ENCODE peak calls at places on chromosomes 4 and X, in eight cellular contexts. Q, B, J, M, R, A, S and D are unnamed samples.
A peak's percentile ranks its signal among the peaks of the same experiment; 100 is the strongest.

GRCh38 chrX:48558270-48558669 is 16.0 kb upstream of the RBM3 start:
- DNase-seq in Q (peak; percentile 70), B (peak; percentile 62), J (peak; percentile 73), M (no peak), R (no peak), A (no peak), S (no peak), D (no peak)

GRCh38 chr4:57378766-57379165 is 268.6 kb upstream of the IGFBP7 start:
- DNase-seq in Q (no peak), B (no peak), J (peak; percentile 83), M (no peak), R (no peak), A (no peak), S (no peak), D (no peak)

GRCh38 chrX:137930562-137930961 is 364.6 kb downstream of the ZIC3 start:
- DNase-seq in Q (no peak), B (no peak), J (no peak), M (no peak), R (no peak), A (no peak), S (no peak), D (no peak)

GRCh38 chr4:52069566-52069965 is 18.5 kb downstream of the SPATA18 start:
- DNase-seq in Q (no peak), B (no peak), J (no peak), M (no peak), R (no peak), A (no peak), S (no peak), D (no peak)

GRCh38 chr4:143355540-143356217 is 19.0 kb downstream of the GAB1 start:
- DNase-seq in Q (no peak), B (peak; percentile 33), J (peak; percentile 29), M (no peak), R (no peak), A (no peak), S (no peak), D (no peak)

GRCh38 chr4:96164814-96165351 is 325.0 kb downstream of the PDHA2 start:
- DNase-seq in Q (peak; percentile 75), B (no peak), J (peak; percentile 1), M (no peak), R (no peak), A (no peak), S (no peak), D (no peak)

GRCh38 chrX:46929439-46930018 is 17.3 kb downstream of the JADE3 start:
- DNase-seq in Q (peak; percentile 32), B (peak; percentile 19), J (peak; percentile 43), M (no peak), R (no peak), A (no peak), S (no peak), D (no peak)

GRCh38 chr4:168765726-168766125 is 244.3 kb downstream of the CBR4 start:
- DNase-seq in Q (peak; percentile 79), B (peak; percentile 62), J (peak; percentile 69), M (no peak), R (peak; percentile 64), A (no peak), S (no peak), D (no peak)

GRCh38 chrX:13662537-13662841 is 9.5 kb downstream of the TCEANC start:
- DNase-seq in Q (peak; percentile 56), B (peak; percentile 42), J (peak; percentile 30), M (no peak), R (no peak), A (no peak), S (no peak), D (no peak)

GRCh38 chr4:182978152-182978827 is 61.1 kb upstream of the DCTD start:
- DNase-seq in Q (no peak), B (peak; percentile 11), J (peak; percentile 77), M (no peak), R (no peak), A (no peak), S (no peak), D (no peak)

GRCh38 chr4:110119347-110119746 is 79.1 kb downstream of the ELOVL6 start:
- DNase-seq in Q (no peak), B (no peak), J (no peak), M (no peak), R (peak; percentile 37), A (no peak), S (no peak), D (peak; percentile 68)